ENCODE peak calls at places on chromosome 4, in eight cellular contexts. W, N, K, I, B, A, C and Q are unnamed samples.

GRCh38 chr4:182062936-182063335 is 180.3 kb upstream of the TENM3 start:
- DNase-seq in B (peak; percentile 59), W (no peak), C (peak; percentile 95), K (peak; percentile 45), N (no peak), A (no peak), I (no peak), Q (no peak)

GRCh38 chr4:84698962-84699671 is 116.2 kb downstream of the CDS1 start:
- DNase-seq in N (no peak), W (no peak), K (no peak), I (no peak), B (no peak), A (no peak), C (no peak), Q (no peak)

GRCh38 chr4:139940600-139940999 is 213.4 kb downstream of the MAML3 start:
- DNase-seq in W (no peak), A (no peak), I (no peak), C (no peak), N (no peak), B (no peak), K (no peak), Q (no peak)

GRCh38 chr4:55175779-55176231 is 50.4 kb upstream of the KDR start:
- DNase-seq in W (no peak), C (peak; percentile 85), I (no peak), B (peak; percentile 60), N (no peak), A (no peak), K (peak; percentile 84), Q (no peak)

GRCh38 chr4:24774452-24774851 is 20.9 kb upstream of the SOD3 start:
- DNase-seq in N (no peak), B (no peak), I (no peak), K (peak; percentile 47), C (peak; percentile 29), A (no peak), W (no peak), Q (no peak)

GRCh38 chr4:158810487-158811215 is 41.8 kb downstream of the FNIP2 start:
- DNase-seq in C (peak; percentile 100), W (no peak), B (peak; percentile 94), I (no peak), K (peak; percentile 99), N (peak; percentile 53), A (peak; percentile 69), Q (no peak)

GRCh38 chr4:109406337-109406931 is 27.2 kb upstream of the SEC24B start:
- DNase-seq in A (no peak), C (peak; percentile 72), B (peak; percentile 78), K (peak; percentile 66), W (peak; percentile 48), N (peak; percentile 61), I (peak; percentile 63), Q (no peak)

GRCh38 chr4:108512615-108513505 is 107.5 kb upstream of the RPL34 start:
- DNase-seq in A (peak; percentile 28), I (peak; percentile 65), N (peak; percentile 31), C (peak; percentile 69), B (peak; percentile 56), W (no peak), K (peak; percentile 37), Q (peak; percentile 56)

GRCh38 chr4:1051472-1051871 is 40.0 kb downstream of the FGFRL1 start:
- DNase-seq in B (no peak), I (no peak), K (no peak), W (no peak), N (no peak), A (no peak), C (no peak), Q (no peak)

GRCh38 chr4:170672571-170672970 is 582.8 kb upstream of the AADAT start:
- DNase-seq in B (no peak), K (peak; percentile 36), C (peak; percentile 72), I (no peak), N (no peak), W (no peak), A (no peak), Q (no peak)

GRCh38 chr4:105146286-105147219 is at the start of gene TET2:
- DNase-seq in C (peak; percentile 89), B (peak; percentile 91), I (peak; percentile 83), A (peak; percentile 81), N (peak; percentile 76), W (no peak), K (peak; percentile 91), Q (peak; percentile 79)
- H3K4me1 ChIP-seq in C (no peaks in the 10 kb centered on the region), B (peaks cover 14% of the 10 kb centered on the region), I (peaks cover 6% of the 10 kb centered on the region), A (peaks cover 33% of the 10 kb centered on the region), N (peaks cover 52% of the 10 kb centered on the region), W (no peaks in the 10 kb centered on the region), K (peaks cover 9% of the 10 kb centered on the region), Q (peaks cover 30% of the 10 kb centered on the region)

GRCh38 chr4:144514736-144515135 is 131.2 kb upstream of the HHIP start:
- DNase-seq in B (no peak), I (no peak), W (no peak), K (no peak), C (no peak), N (no peak), A (no peak), Q (no peak)

DNA sequence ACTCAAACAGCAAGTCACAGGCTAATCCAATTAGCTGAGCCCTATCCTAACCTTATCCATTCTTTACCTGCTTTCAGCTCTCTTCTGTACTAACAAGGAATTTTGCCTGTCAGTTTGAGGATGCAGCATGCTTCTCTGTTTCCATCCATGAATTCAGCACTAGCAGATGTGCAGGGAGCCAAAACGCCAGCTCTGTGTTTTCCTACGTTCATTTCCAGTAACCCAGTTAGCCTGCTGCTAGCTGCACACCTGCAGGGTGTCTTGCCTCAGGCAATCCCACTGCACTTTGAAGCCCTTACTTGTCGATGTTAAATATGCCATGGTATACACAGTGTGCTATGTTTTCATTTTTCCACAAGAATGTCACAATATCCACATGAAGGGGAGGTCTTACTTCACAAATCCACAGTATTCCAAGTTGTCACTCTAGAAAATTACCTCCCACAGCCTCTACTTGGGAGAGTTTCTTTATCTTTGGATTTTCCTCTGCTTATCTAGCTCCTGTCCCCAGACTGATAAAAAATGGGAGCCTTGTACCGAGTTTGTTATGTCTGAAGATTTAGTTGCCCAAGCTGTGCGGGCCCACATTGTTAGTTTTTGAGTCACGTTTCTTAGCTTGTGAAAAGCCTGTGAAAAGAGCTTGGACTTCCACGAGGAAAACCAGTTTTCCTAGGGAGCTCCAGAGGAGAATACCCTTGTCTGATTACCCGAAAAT is 127.6 kb upstream of the HHIP start:
- DNase-seq in N (no peak), W (no peak), B (peak; percentile 71), A (no peak), C (peak; percentile 76), K (no peak), I (no peak), Q (no peak)
- H3K4me1 ChIP-seq in N (no peaks in the 10 kb centered on the region), W (no peaks in the 10 kb centered on the region), B (peaks cover 4% of the 10 kb centered on the region), A (no peaks in the 10 kb centered on the region), C (no peaks in the 10 kb centered on the region), K (no peaks in the 10 kb centered on the region), I (no peaks in the 10 kb centered on the region), Q (no peaks in the 10 kb centered on the region)

DNA sequence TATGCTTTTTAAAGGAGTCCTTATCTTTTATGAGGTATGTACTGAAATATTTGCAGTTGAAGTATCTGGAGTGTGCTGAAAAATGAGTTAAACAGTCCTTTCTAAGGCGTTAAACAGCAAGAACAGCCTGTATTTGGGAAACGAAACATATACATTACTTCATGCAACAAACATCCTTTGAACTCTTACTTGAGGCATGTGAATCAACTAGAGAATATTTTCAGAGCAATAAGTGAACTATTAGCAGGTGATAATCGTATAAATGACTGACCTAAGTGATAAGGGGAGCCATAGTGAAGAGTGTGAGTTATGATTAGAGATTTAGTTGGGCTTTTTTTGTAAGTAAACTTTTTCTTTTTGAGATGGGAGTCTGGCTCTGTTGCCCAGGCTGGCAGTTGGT is 45.9 kb upstream of the RHOH start:
- DNase-seq in A (no peak), N (no peak), W (no peak), B (no peak), K (no peak), C (peak; percentile 20), I (no peak), Q (no peak)
- H3K4me1 ChIP-seq in A (no peaks in the 10 kb centered on the region), N (no peaks in the 10 kb centered on the region), W (peaks cover 35% of the 10 kb centered on the region), B (no peaks in the 10 kb centered on the region), K (no peaks in the 10 kb centered on the region), C (no peaks in the 10 kb centered on the region), I (peaks cover 42% of the 10 kb centered on the region), Q (peaks cover 20% of the 10 kb centered on the region)

GRCh38 chr4:6693274-6694176 is at the start of gene S100P:
- DNase-seq in I (no peak), B (peak; percentile 33), C (no peak), W (no peak), N (no peak), K (no peak), A (no peak), Q (no peak)

GRCh38 chr4:6695660-6696581 is 2.2 kb downstream of the S100P start:
- DNase-seq in A (no peak), N (no peak), W (peak; percentile 69), K (no peak), C (no peak), B (no peak), I (peak; percentile 82), Q (peak; percentile 75)

GRCh38 chr4:6697096-6697495 is 3.4 kb downstream of the S100P start:
- DNase-seq in C (no peak), N (no peak), A (no peak), W (no peak), K (no peak), I (no peak), B (no peak), Q (no peak)

GRCh38 chr4:6694177-6694901 is 661 bp downstream of the S100P start:
- DNase-seq in C (no peak), W (no peak), B (no peak), I (peak; percentile 38), A (no peak), K (no peak), N (no peak), Q (no peak)

GRCh38 chr4:6696611-6697010 is 2.9 kb downstream of the S100P start:
- DNase-seq in A (no peak), W (no peak), I (no peak), K (no peak), N (no peak), B (no peak), C (no peak), Q (no peak)
- H3K4me1 ChIP-seq in A (peaks cover 31% of the 10 kb centered on the region), W (peaks cover 18% of the 10 kb centered on the region), I (peaks cover 80% of the 10 kb centered on the region), K (peaks cover 7% of the 10 kb centered on the region), N (peaks cover 28% of the 10 kb centered on the region), B (no peaks in the 10 kb centered on the region), C (peaks cover 4% of the 10 kb centered on the region), Q (peaks cover 84% of the 10 kb centered on the region)

GRCh38 chr4:3487861-3488260 is 24.8 kb downstream of the DOK7 start:
- DNase-seq in K (no peak), W (no peak), N (no peak), B (no peak), C (no peak), A (no peak), I (no peak), Q (no peak)
- H3K4me1 ChIP-seq in K (peaks cover 19% of the 10 kb centered on the region), W (no peaks in the 10 kb centered on the region), N (peaks cover 21% of the 10 kb centered on the region), B (peaks cover 13% of the 10 kb centered on the region), C (no peaks in the 10 kb centered on the region), A (peaks cover 43% of the 10 kb centered on the region), I (no peaks in the 10 kb centered on the region), Q (peaks cover 5% of the 10 kb centered on the region)

GRCh38 chr4:79147251-79147650 is 178.6 kb downstream of the NAA11 start:
- DNase-seq in I (no peak), B (no peak), K (peak; percentile 4), C (no peak), N (no peak), A (no peak), W (no peak), Q (no peak)

GRCh38 chr4:79150820-79151416 is 174.9 kb downstream of the NAA11 start:
- DNase-seq in W (no peak), C (no peak), I (no peak), A (no peak), K (no peak), B (no peak), N (no peak), Q (no peak)

GRCh38 chr4:79148369-79148768 is 177.5 kb downstream of the NAA11 start:
- DNase-seq in W (no peak), I (no peak), C (no peak), A (no peak), K (no peak), B (no peak), N (no peak), Q (no peak)
- H3K4me1 ChIP-seq in W (no peaks in the 10 kb centered on the region), I (no peaks in the 10 kb centered on the region), C (no peaks in the 10 kb centered on the region), A (no peaks in the 10 kb centered on the region), K (no peaks in the 10 kb centered on the region), B (no peaks in the 10 kb centered on the region), N (no peaks in the 10 kb centered on the region), Q (no peaks in the 10 kb centered on the region)